ENCODE peak calls at places on chromosomes 2 and 18, in seven cellular contexts. P is HCT116, J is SK-N-SH, O is K562, R is GM12878, L is H1, G is HepG2. A is an unnamed sample.

GRCh38 chr2:141062016-141062415 is 1068.8 kb downstream of the LRP1B start:
- DNase-seq in P (no peak), J (no peak), O (no peak), R (no peak), L (no peak), G (no peak), A (no peak)

GRCh38 chr2:18871430-18871829 is 282.1 kb upstream of the NT5C1B start:
- DNase-seq in P (no peak), J (no peak), O (no peak), R (no peak), L (no peak), G (no peak), A (no peak)

GRCh38 chr2:201882353-201883095 is 76.2 kb downstream of the CDK15 start:
- DNase-seq in P (no peak), J (peak), O (no peak), R (no peak), L (no peak), G (no peak), A (no peak)

GRCh38 chr2:178074123-178075005 is 1.8 kb upstream of the PDE11A start:
- DNase-seq in P (no peak), J (no peak), O (peak), R (no peak), L (no peak), G (no peak), A (no peak)

GRCh38 chr18:65352183-65352582 is 398.6 kb upstream of the CDH7 start:
- DNase-seq in P (no peak), J (no peak), O (no peak), R (no peak), L (no peak), G (no peak), A (no peak)

GRCh38 chr2:55628931-55629330 is 11.5 kb upstream of the PPP4R3B start:
- DNase-seq in P (no peak), J (no peak), O (no peak), R (no peak), L (no peak), G (no peak), A (no peak)

GRCh38 chr18:35005963-35006577 is 35.1 kb upstream of the MAPRE2 start:
- DNase-seq in P (peak), J (peak), O (peak), R (no peak), L (no peak), G (peak), A (peak)

GRCh38 chr2:235859651-235860050 is 308.5 kb downstream of the GBX2 start:
- DNase-seq in P (no peak), J (no peak), O (no peak), R (no peak), L (no peak), G (no peak), A (no peak)

GRCh38 chr2:204012081-204012653 is 75.6 kb downstream of the ICOS start:
- DNase-seq in P (no peak), J (peak), O (no peak), R (no peak), L (no peak), G (no peak), A (peak)

GRCh38 chr2:193074933-193075332 is 880.2 kb upstream of the TMEFF2 start:
- DNase-seq in P (no peak), J (no peak), O (no peak), R (no peak), L (no peak), G (no peak), A (no peak)

GRCh38 chr2:150939087-150939486 is 322.6 kb downstream of the RBM43 start:
- DNase-seq in P (no peak), J (no peak), O (no peak), R (no peak), L (no peak), G (no peak), A (no peak)

DNA sequence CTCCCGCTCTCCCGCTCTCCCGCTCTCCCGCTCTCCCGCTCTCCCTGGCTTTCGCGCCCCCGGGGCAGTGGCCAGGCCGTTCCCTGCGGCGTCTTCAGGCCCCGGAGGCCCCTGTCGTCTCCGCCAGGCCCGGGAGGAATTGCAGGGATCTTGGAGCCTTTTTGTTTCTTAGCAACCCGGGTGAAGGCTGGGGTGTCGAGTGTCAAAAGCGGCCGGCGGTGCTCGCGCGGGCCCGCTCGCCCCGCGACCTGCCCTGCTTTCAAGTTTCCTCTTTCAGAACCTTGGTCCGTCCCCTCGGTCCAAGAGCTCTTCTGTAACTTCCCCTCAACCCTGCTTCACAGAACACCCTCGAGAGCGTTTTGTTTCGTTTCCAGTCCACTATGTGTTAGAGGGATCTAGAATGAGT is 1.4 kb downstream of the RNF138 start:
- DNase-seq in P (no peak), J (no peak), O (peak), R (no peak), L (peak), G (peak), A (no peak)
- TF ChIP-seq JUND in P (no peak), J (no peak), O (no peak), R (no peak), L (no peak), G (no peak), A (no peak)

DNA sequence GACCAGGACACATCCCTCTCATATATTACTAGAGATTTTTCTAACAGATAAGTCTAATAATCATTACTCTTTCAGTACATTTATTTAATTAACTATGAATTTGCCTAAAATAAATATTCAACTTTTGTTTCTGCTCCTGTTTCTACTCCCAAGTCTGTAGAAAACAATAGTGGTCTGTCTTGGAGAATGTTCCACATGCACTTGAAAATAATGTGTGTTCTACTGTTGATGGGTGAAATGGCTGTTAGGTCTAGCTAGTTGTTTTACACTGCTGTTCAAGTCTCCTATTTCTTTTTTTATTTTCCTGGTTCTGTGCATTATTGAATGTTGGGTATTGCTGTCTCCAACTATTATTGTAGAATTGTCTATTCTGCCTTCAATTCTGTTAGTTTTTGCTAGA is 47.2 kb downstream of the SPOPL start:
- DNase-seq in P (no peak), J (no peak), O (no peak), R (no peak), L (no peak), G (no peak), A (no peak)
- TF ChIP-seq JUND in P (no peak), J (no peak), O (no peak), R (no peak), L (no peak), G (no peak), A (no peak)

DNA sequence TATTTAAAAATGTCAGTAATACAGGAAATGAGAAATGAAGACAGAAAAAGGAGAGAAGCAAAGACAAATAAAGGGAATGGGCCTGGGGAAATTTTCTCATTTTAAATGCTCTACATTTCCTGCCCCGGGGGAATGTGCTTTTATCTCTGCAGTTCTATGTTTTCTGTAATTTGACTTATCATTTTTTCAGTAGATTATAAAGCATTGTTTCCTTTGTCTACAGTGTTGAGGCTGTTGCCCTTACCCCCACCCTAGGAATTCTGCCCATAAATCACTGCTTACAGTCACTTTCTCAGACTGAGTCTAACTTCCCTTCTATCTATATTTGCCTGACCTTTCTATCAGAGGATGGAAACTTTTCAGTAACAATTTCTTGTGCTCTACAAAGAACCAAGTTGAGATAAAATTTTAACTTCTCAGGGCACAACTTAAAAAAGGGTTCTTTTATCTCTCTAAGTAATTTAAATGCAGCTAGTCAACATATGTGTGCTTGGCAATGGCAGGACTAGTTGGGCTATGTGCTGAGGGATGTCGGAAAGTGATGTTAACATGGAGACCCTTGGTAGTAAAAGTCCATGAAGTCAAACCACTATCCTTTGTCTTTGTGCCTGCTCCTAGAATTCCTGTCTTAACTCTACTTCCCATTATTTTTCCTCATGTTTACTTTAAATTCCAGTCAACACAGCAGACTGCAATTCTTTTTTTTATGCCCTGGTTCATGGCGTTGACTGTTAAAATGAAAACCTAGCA is 146.5 kb upstream of the MMADHC start:
- DNase-seq in P (no peak), J (peak), O (no peak), R (no peak), L (no peak), G (no peak), A (no peak)
- TF ChIP-seq JUND in P (no peak), J (peak), O (no peak), R (no peak), L (no peak), G (no peak), A (no peak)

GRCh38 chr2:99623035-99623434 is 133.2 kb upstream of the REV1 start:
- DNase-seq in P (no peak), J (no peak), O (no peak), R (no peak), L (no peak), G (no peak), A (no peak)

GRCh38 chr2:99626158-99626557 is 136.3 kb upstream of the REV1 start:
- DNase-seq in P (no peak), J (no peak), O (no peak), R (no peak), L (no peak), G (no peak), A (no peak)

GRCh38 chr2:99623613-99624012 is 133.8 kb upstream of the REV1 start:
- DNase-seq in P (no peak), J (no peak), O (no peak), R (no peak), L (no peak), G (no peak), A (no peak)

GRCh38 chr2:99622578-99622977 is 132.8 kb upstream of the REV1 start:
- DNase-seq in P (no peak), J (no peak), O (no peak), R (no peak), L (no peak), G (no peak), A (no peak)

DNA sequence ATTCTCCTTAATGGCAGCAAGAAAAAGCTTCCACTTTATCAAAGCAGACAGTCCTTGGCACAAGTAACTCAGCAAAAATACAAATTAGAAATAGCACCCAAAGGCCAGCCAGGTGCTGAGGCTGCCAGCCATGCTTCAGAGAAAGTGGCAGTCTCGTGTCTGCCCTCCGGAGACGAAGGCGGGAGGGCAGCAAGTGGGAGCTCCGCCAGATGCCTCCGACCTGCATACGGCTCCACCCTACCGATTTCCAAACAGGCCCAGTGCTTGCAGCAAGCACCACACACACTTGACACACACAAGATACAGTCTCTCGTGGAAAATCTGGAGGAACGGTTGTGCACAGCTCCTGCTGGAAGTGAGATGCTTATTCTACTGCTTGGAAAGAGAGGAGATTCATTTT is 134.9 kb upstream of the REV1 start:
- DNase-seq in P (no peak), J (no peak), O (no peak), R (no peak), L (no peak), G (no peak), A (no peak)
- TF ChIP-seq JUND in P (no peak), J (no peak), O (no peak), R (no peak), L (no peak), G (no peak), A (no peak)

DNA sequence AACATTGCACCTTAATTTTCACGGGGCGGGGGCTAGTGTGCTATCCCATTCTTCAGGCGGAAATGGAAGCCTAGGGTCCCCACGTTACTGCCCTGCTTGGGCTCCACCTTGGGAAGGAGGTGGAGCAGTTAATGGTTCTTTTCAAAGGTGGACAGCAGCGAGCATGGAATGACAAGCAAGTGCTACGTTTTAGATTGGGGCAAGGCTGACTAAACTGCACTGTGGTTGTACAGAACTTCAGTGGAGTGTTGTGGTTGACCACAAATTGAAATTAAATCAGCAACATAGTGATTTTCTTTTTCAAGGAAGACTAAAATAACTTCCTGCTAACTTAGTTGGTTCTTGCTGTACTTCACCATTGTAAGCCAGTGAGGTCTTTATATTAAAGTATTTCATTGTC is 47.0 kb downstream of the CHRNA1 start:
- DNase-seq in P (no peak), J (no peak), O (no peak), R (no peak), L (no peak), G (no peak), A (no peak)
- TF ChIP-seq JUND in P (no peak), J (no peak), O (no peak), R (no peak), L (no peak), G (no peak), A (no peak)

A was measured in T47D.